ENCODE peak calls at places on chromosomes 11 and 22, in eight cellular contexts. P is uterus; U is effector memory CD4-positive, alpha-beta T cell; O is HTR-8/SVneo; F is GM12892; A is NCI-H1092 treated with DMSO at 0.1 percent for 48 hours; J is NCI-H2171; C is COR-L47. S is an unnamed sample.

GRCh38 chr22:49677495-49677889 is 150.2 kb downstream of the BRD1 start:
- DNase-seq in P (no peak), U (no peak), O (no peak), F (no peak), A (no peak), J (no peak), C (no peak), S (no peak)

GRCh38 chr11:68306636-68307035 is 5.8 kb upstream of the LRP5 start:
- DNase-seq in P (no peak), U (no peak), O (no peak), F (no peak), A (no peak), J (no peak), C (no peak), S (no peak)

GRCh38 chr11:63770763-63771162 is 2.2 kb upstream of the ZFTA start:
- DNase-seq in P (no peak), U (no peak), O (no peak), F (no peak), A (no peak), J (no peak), C (no peak), S (no peak)

GRCh38 chr11:44104472-44105294 is 9.2 kb downstream of the EXT2 start:
- DNase-seq in P (no peak), U (no peak), O (no peak), F (no peak), A (no peak), J (no peak), C (no peak), S (no peak)

GRCh38 chr11:68353118-68353517 is 40.7 kb downstream of the LRP5 start:
- DNase-seq in P (no peak), U (no peak), O (no peak), F (no peak), A (no peak), J (no peak), C (no peak), S (no peak)

GRCh38 chr22:47203554-47203991 is 441.1 kb downstream of the TBC1D22A start:
- DNase-seq in P (no peak), U (no peak), O (no peak), F (no peak), A (no peak), J (no peak), C (no peak), S (peak)

GRCh38 chr11:80841716-80842115 is 1400.9 kb upstream of the TENM4 start:
- DNase-seq in P (no peak), U (no peak), O (no peak), F (no peak), A (no peak), J (no peak), C (no peak), S (no peak)

GRCh38 chr11:19403196-19403895 is 162.6 kb upstream of the E2F8 start:
- DNase-seq in P (no peak), U (no peak), O (no peak), F (no peak), A (peak), J (no peak), C (no peak), S (no peak)

GRCh38 chr22:41912338-41913039 is 2.4 kb downstream of the SHISA8 start:
- DNase-seq in P (no peak), U (no peak), O (no peak), F (no peak), A (no peak), J (no peak), C (no peak), S (no peak)

GRCh38 chr11:83252941-83253340 is 33.2 kb downstream of the CCDC90B start:
- DNase-seq in P (no peak), U (no peak), O (no peak), F (no peak), A (no peak), J (no peak), C (no peak), S (no peak)

GRCh38 chr11:61959678-61960077 is 7.8 kb downstream of the FTH1 start:
- DNase-seq in P (peak), U (no peak), O (no peak), F (no peak), A (no peak), J (no peak), C (no peak), S (no peak)

GRCh38 chr11:20474951-20475517 is 87.5 kb downstream of the PRMT3 start:
- DNase-seq in P (no peak), U (no peak), O (no peak), F (no peak), A (no peak), J (no peak), C (no peak), S (no peak)

GRCh38 chr22:36409911-36410756 is 22.4 kb upstream of the MYH9 start:
- DNase-seq in P (peak), U (peak), O (no peak), F (peak), A (peak), J (peak), C (peak), S (peak)

GRCh38 chr11:65071907-65072630 is 11.8 kb downstream of the CDCA5 start:
- DNase-seq in P (no peak), U (no peak), O (no peak), F (no peak), A (no peak), J (no peak), C (no peak), S (no peak)

GRCh38 chr11:35242843-35243242 is 103.9 kb downstream of the CD44 start:
- DNase-seq in P (no peak), U (no peak), O (no peak), F (no peak), A (no peak), J (no peak), C (no peak), S (no peak)

GRCh38 chr11:116093065-116093464 is 588.9 kb upstream of the CADM1 start:
- DNase-seq in P (no peak), U (no peak), O (no peak), F (no peak), A (no peak), J (no peak), C (no peak), S (no peak)

GRCh38 chr22:38831166-38831945 is 12.5 kb downstream of the NPTXR start:
- DNase-seq in P (no peak), U (no peak), O (no peak), F (no peak), A (no peak), J (no peak), C (no peak), S (no peak)

GRCh38 chr22:24878969-24879368 is 67.5 kb downstream of the LHFPL7 start:
- DNase-seq in P (no peak), U (no peak), O (no peak), F (no peak), A (no peak), J (no peak), C (no peak), S (no peak)

GRCh38 chr11:76543006-76543703 is 98.3 kb downstream of the EMSY start:
- DNase-seq in P (no peak), U (no peak), O (no peak), F (no peak), A (no peak), J (no peak), C (no peak), S (no peak)

GRCh38 chr22:35418726-35419125 is 18.8 kb downstream of the MCM5 start:
- DNase-seq in P (no peak), U (no peak), O (no peak), F (no peak), A (no peak), J (no peak), C (no peak), S (no peak)

GRCh38 chr11:11894486-11894885 is 52.7 kb downstream of the USP47 start:
- DNase-seq in P (no peak), U (no peak), O (no peak), F (no peak), A (no peak), J (no peak), C (no peak), S (no peak)

GRCh38 chr11:12160680-12161079 is 50.3 kb downstream of the MICAL2 start:
- DNase-seq in P (no peak), U (no peak), O (no peak), F (no peak), A (no peak), J (no peak), C (no peak), S (no peak)

GRCh38 chr22:42364641-42365336 is 67.4 kb downstream of the NFAM1 start:
- DNase-seq in P (peak), U (no peak), O (no peak), F (no peak), A (peak), J (peak), C (no peak), S (no peak)

GRCh38 chr22:36641902-36642640 is 61.5 kb downstream of the CACNG2 start:
- DNase-seq in P (no peak), U (no peak), O (no peak), F (no peak), A (peak), J (peak), C (peak), S (no peak)

GRCh38 chr11:103887001-103887680 is 149.3 kb upstream of the DDI1 start:
- DNase-seq in P (no peak), U (no peak), O (no peak), F (no peak), A (no peak), J (no peak), C (no peak), S (no peak)

GRCh38 chr11:43681543-43681942 is 1.0 kb downstream of the HSD17B12 start:
- DNase-seq in P (no peak), U (no peak), O (no peak), F (no peak), A (peak), J (peak), C (no peak), S (no peak)

GRCh38 chr11:2797181-2797711 is 88.3 kb downstream of the CDKN1C start:
- DNase-seq in P (peak), U (no peak), O (no peak), F (no peak), A (no peak), J (no peak), C (no peak), S (no peak)

GRCh38 chr11:112113539-112114457 is 27.1 kb downstream of the SDHD start:
- DNase-seq in P (no peak), U (no peak), O (peak), F (no peak), A (peak), J (peak), C (peak), S (no peak)

GRCh38 chr11:67053896-67054850 is 2.5 kb upstream of the RHOD start:
- DNase-seq in P (peak), U (no peak), O (peak), F (peak), A (peak), J (peak), C (peak), S (no peak)

GRCh38 chr11:111631666-111632039 is 29.4 kb downstream of the SIK2 start:
- DNase-seq in P (no peak), U (no peak), O (no peak), F (no peak), A (no peak), J (no peak), C (no peak), S (no peak)

GRCh38 chr11:115146425-115146824 is 357.8 kb downstream of the CADM1 start:
- DNase-seq in P (no peak), U (no peak), O (no peak), F (no peak), A (no peak), J (no peak), C (no peak), S (no peak)

GRCh38 chr11:2587132-2587930 is 112.5 kb downstream of the KCNQ1OT1 start:
- DNase-seq in P (no peak), U (no peak), O (no peak), F (peak), A (no peak), J (no peak), C (no peak), S (peak)

GRCh38 chr11:105673089-105673488 is 63.2 kb downstream of the GRIA4 start:
- DNase-seq in P (no peak), U (no peak), O (peak), F (no peak), A (no peak), J (no peak), C (no peak), S (peak)

GRCh38 chr22:35547993-35548761 is 7.5 kb downstream of the RASD2 start:
- DNase-seq in P (no peak), U (no peak), O (no peak), F (no peak), A (no peak), J (no peak), C (no peak), S (no peak)

GRCh38 chr22:42646569-42647525 is 2.3 kb downstream of the CYB5R3 start:
- DNase-seq in P (peak), U (no peak), O (no peak), F (no peak), A (no peak), J (no peak), C (no peak), S (no peak)

GRCh38 chr11:19168090-19168489 is 33.7 kb downstream of the CSRP3 start:
- DNase-seq in P (no peak), U (no peak), O (no peak), F (no peak), A (no peak), J (no peak), C (no peak), S (no peak)

GRCh38 chr22:20933910-20934309 is 16.7 kb downstream of the CRKL start:
- DNase-seq in P (no peak), U (no peak), O (no peak), F (no peak), A (no peak), J (no peak), C (no peak), S (no peak)

GRCh38 chr11:86068138-86068861 is 584 bp downstream of the PICALM start:
- DNase-seq in P (no peak), U (peak), O (no peak), F (peak), A (peak), J (peak), C (peak), S (peak)

GRCh38 chr22:48432721-48433518 is 1394.8 kb downstream of the BRD1 start:
- DNase-seq in P (no peak), U (no peak), O (no peak), F (no peak), A (no peak), J (no peak), C (no peak), S (no peak)